ENCODE peak calls at places on chromosomes 7 and 10, in eight cellular contexts. W is GM10248, T is fibroblast of pulmonary artery, V is progenitor cell of endocrine pancreas, J is nephron progenitor cell, S is astrocyte of the spinal cord, D is mammary epithelial cell, A is choroid plexus epithelial cell. R is an unnamed sample.

GRCh38 chr7:43439631-43440401 is 143.1 kb upstream of the STK17A start:
- DNase-seq in W (peak), T (peak), V (peak), J (peak), S (peak), D (peak), A (peak), R (no peak)

GRCh38 chr7:65371468-65371867 is 2.2 kb upstream of the ZNF92 start:
- DNase-seq in W (no peak), T (peak), V (no peak), J (no peak), S (no peak), D (no peak), A (no peak), R (no peak)

GRCh38 chr7:31478744-31479143 is 35.1 kb upstream of the ITPRID1 start:
- DNase-seq in W (peak), T (no peak), V (no peak), J (no peak), S (no peak), D (no peak), A (no peak), R (no peak)

GRCh38 chr7:142172932-142173331 is 61.4 kb downstream of the MGAM2 start:
- DNase-seq in W (no peak), T (no peak), V (no peak), J (no peak), S (no peak), D (no peak), A (no peak), R (no peak)

GRCh38 chr10:30751678-30752331 is 122.3 kb upstream of the LYZL2 start:
- DNase-seq in W (peak), T (peak), V (peak), J (peak), S (peak), D (no peak), A (peak), R (no peak)

GRCh38 chr10:102651455-102652169 is 7.3 kb downstream of the TRIM8 start:
- DNase-seq in W (no peak), T (no peak), V (no peak), J (no peak), S (no peak), D (no peak), A (no peak), R (no peak)

GRCh38 chr7:27377988-27378387 is 135.4 kb downstream of the EVX1 start:
- DNase-seq in W (no peak), T (no peak), V (no peak), J (no peak), S (no peak), D (no peak), A (no peak), R (no peak)

GRCh38 chr10:35172574-35172973 is 45.9 kb downstream of the CREM start:
- DNase-seq in W (no peak), T (peak), V (no peak), J (no peak), S (peak), D (no peak), A (peak), R (no peak)

GRCh38 chr10:132780356-132780755 is 5.6 kb downstream of the NKX6-2 start:
- DNase-seq in W (no peak), T (no peak), V (no peak), J (no peak), S (no peak), D (no peak), A (no peak), R (no peak)

GRCh38 chr10:109892885-109893284 is 30.4 kb downstream of the XPNPEP1 start:
- DNase-seq in W (no peak), T (no peak), V (no peak), J (no peak), S (peak), D (no peak), A (peak), R (no peak)

GRCh38 chr10:110762109-110762848 is 109.4 kb upstream of the PDCD4 start:
- DNase-seq in W (no peak), T (no peak), V (no peak), J (no peak), S (no peak), D (no peak), A (no peak), R (no peak)

GRCh38 chr10:9003122-9003521 is 948.6 kb downstream of the GATA3 start:
- DNase-seq in W (no peak), T (no peak), V (no peak), J (no peak), S (no peak), D (no peak), A (no peak), R (no peak)

GRCh38 chr10:5485948-5486851 is 13.2 kb downstream of the CALML5 start:
- DNase-seq in W (no peak), T (no peak), V (no peak), J (no peak), S (no peak), D (no peak), A (no peak), R (no peak)

GRCh38 chr7:6026011-6026819 is 5.0 kb upstream of the ANKRD61 start:
- DNase-seq in W (peak), T (peak), V (no peak), J (peak), S (peak), D (peak), A (peak), R (no peak)
- TF ChIP-seq CTCF in W (peak), T (peak), V (peak), J (no peak), S (peak), D (no peak), A (peak), R (peak)

DNA sequence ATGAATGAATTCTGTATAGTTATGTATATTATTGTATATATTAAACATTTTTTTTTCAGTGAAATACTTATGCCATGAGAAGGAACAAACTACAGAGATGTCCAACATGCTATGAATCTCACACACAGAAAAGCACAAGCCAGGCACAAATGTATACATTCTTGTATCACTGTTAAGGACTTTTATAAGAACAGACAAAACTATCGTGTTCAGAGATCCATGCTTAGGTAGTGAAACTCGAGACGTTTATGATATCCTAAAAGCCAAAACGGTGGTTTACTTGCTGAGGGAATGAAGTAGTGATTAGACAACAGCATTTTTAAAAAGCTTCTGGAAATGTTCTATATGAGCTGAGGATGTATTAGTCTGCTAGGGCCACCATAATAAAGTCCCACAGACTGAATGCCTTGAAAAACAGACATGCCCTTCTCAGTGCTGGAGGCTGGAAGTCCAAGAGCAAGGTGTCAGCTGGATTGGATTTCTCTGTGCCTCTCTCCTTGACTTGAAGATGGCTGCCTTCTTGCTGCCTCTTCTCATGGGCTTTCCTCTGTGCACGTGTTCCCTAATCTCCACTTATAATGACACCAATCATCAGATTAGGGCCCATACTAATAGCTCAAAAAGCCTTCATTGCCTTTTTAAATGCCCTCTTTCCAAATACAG is 4.3 kb downstream of the MKI67 start:
- DNase-seq in W (no peak), T (no peak), V (no peak), J (no peak), S (no peak), D (no peak), A (no peak), R (no peak)
- TF ChIP-seq CTCF in W (no peak), T (no peak), V (no peak), J (no peak), S (no peak), D (no peak), A (no peak), R (no peak)

GRCh38 chr10:11959966-11960365 is 82.6 kb downstream of the UPF2 start:
- DNase-seq in W (no peak), T (no peak), V (no peak), J (no peak), S (no peak), D (no peak), A (no peak), R (no peak)

GRCh38 chr10:11958956-11959355 is 83.7 kb downstream of the UPF2 start:
- DNase-seq in W (no peak), T (no peak), V (no peak), J (no peak), S (no peak), D (no peak), A (no peak), R (no peak)
- TF ChIP-seq CTCF in W (no peak), T (no peak), V (no peak), J (no peak), S (no peak), D (no peak), A (no peak), R (no peak)

GRCh38 chr7:158353606-158354570 is 233.7 kb downstream of the PTPRN2 start:
- DNase-seq in W (no peak), T (peak), V (no peak), J (peak), S (no peak), D (no peak), A (peak), R (peak)
- TF ChIP-seq CTCF in W (peak), T (peak), V (peak), J (peak), S (peak), D (peak), A (peak), R (peak)

DNA sequence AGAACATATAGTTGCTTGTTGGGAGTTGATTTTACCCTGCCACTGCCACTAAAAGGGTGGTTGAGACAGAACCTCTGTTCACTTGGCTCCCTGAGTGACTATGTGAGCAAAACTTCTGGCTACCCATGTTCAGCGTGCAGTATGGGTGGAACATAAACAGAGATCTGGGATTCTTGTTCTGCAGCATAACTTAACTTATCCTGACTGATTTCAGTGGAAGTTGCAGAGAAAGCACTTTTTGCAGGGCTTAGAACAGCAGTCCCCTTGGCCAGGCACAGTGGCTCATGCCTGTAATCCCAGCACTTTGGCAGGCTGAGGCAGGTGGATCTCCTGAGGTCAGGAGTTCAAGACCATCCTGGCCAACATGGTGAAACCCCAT is 14.7 kb downstream of the CCL26 start:
- DNase-seq in W (no peak), T (no peak), V (no peak), J (no peak), S (no peak), D (no peak), A (no peak), R (no peak)
- TF ChIP-seq CTCF in W (no peak), T (no peak), V (no peak), J (no peak), S (no peak), D (no peak), A (no peak), R (peak)

GRCh38 chr10:119644215-119644826 is 6.9 kb upstream of the BAG3 start:
- DNase-seq in W (no peak), T (no peak), V (no peak), J (peak), S (no peak), D (no peak), A (no peak), R (no peak)
- TF ChIP-seq CTCF in W (no peak), T (no peak), V (peak), J (peak), S (peak), D (peak), A (peak), R (peak)

DNA sequence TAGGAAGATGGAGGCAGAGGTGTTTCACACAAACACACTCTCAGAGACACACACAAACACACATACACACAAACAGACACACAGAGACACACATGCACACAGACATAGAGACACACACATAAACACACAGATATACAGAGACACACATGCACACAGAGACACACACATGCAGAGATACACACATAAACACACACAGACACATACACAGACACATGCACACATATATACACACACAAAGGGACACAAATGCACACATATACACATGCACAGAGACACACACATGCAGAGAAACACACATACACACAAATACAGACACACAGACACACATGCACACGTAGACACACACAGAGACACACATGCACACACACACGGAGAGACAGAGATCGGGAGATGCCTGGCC is 163.3 kb downstream of the TCERG1L start:
- DNase-seq in W (no peak), T (no peak), V (no peak), J (no peak), S (no peak), D (no peak), A (no peak), R (no peak)
- TF ChIP-seq CTCF in W (no peak), T (no peak), V (no peak), J (no peak), S (no peak), D (no peak), A (no peak), R (no peak)

R was measured in chondrocyte.